ENCODE peak calls at places on chromosome 20, in eight cellular contexts. One of them, this sample, is unnamed. For H3K4me1, the result is how much of the 10 kb centered on the place peaks cover.

GRCh38 chr20:52031574-52032303 is 159.8 kb downstream of the ZFP64 start:
- DNase-seq in A549: no peak
- DNase-seq in lower lobe of right lung: no peak
- DNase-seq in tibial artery: no peak
- DNase-seq in tibial nerve: no peak
- DNase-seq in SJSA1: peak
- DNase-seq in OCI-LY7: no peak
- DNase-seq in hepatocyte: peak
- DNase-seq in this sample: no peak

GRCh38 chr20:37267684-37268313 is 6.2 kb upstream of the GHRH start:
- DNase-seq in A549: no peak
- DNase-seq in lower lobe of right lung: no peak
- DNase-seq in tibial artery: no peak
- DNase-seq in tibial nerve: no peak
- DNase-seq in SJSA1: no peak
- DNase-seq in OCI-LY7: peak
- DNase-seq in hepatocyte: no peak
- DNase-seq in this sample: no peak

GRCh38 chr20:46770330-46771194 is 61.1 kb downstream of the SLC2A10 start:
- DNase-seq in A549: no peak
- DNase-seq in lower lobe of right lung: no peak
- DNase-seq in tibial artery: no peak
- DNase-seq in tibial nerve: no peak
- DNase-seq in SJSA1: no peak
- DNase-seq in OCI-LY7: peak
- DNase-seq in hepatocyte: no peak
- DNase-seq in this sample: no peak

GRCh38 chr20:25220021-25220730 is 24.7 kb downstream of the ENTPD6 start:
- DNase-seq in A549: no peak
- DNase-seq in lower lobe of right lung: no peak
- DNase-seq in tibial artery: peak
- DNase-seq in tibial nerve: no peak
- DNase-seq in SJSA1: peak
- DNase-seq in OCI-LY7: peak
- DNase-seq in hepatocyte: no peak
- DNase-seq in this sample: no peak

GRCh38 chr20:56245761-56246160 is 2.8 kb upstream of the MC3R start:
- DNase-seq in A549: no peak
- DNase-seq in lower lobe of right lung: no peak
- DNase-seq in tibial artery: no peak
- DNase-seq in tibial nerve: no peak
- DNase-seq in SJSA1: no peak
- DNase-seq in OCI-LY7: no peak
- DNase-seq in hepatocyte: no peak
- DNase-seq in this sample: no peak

GRCh38 chr20:54084193-54084592 is 13.8 kb upstream of the BCAS1 start:
- DNase-seq in A549: no peak
- DNase-seq in lower lobe of right lung: no peak
- DNase-seq in tibial artery: no peak
- DNase-seq in tibial nerve: no peak
- DNase-seq in SJSA1: no peak
- DNase-seq in OCI-LY7: no peak
- DNase-seq in hepatocyte: no peak
- DNase-seq in this sample: no peak

GRCh38 chr20:62902926-62903615 is 23.2 kb downstream of the DIDO1 start:
- DNase-seq in A549: no peak
- DNase-seq in lower lobe of right lung: peak
- DNase-seq in tibial artery: no peak
- DNase-seq in tibial nerve: no peak
- DNase-seq in SJSA1: no peak
- DNase-seq in OCI-LY7: no peak
- DNase-seq in hepatocyte: no peak
- DNase-seq in this sample: no peak

GRCh38 chr20:35311409-35311808 is 19.2 kb upstream of the FAM83C start:
- DNase-seq in A549: no peak
- DNase-seq in lower lobe of right lung: no peak
- DNase-seq in tibial artery: no peak
- DNase-seq in tibial nerve: no peak
- DNase-seq in SJSA1: peak
- DNase-seq in OCI-LY7: no peak
- DNase-seq in hepatocyte: no peak
- DNase-seq in this sample: no peak

GRCh38 chr20:8339313-8339712 is 207.2 kb downstream of the PLCB1 start:
- DNase-seq in A549: no peak
- DNase-seq in lower lobe of right lung: no peak
- DNase-seq in tibial artery: no peak
- DNase-seq in tibial nerve: no peak
- DNase-seq in SJSA1: no peak
- DNase-seq in OCI-LY7: no peak
- DNase-seq in hepatocyte: no peak
- DNase-seq in this sample: no peak

GRCh38 chr20:48773837-48774418 is 53.9 kb downstream of the PREX1 start:
- DNase-seq in A549: no peak
- DNase-seq in lower lobe of right lung: peak
- DNase-seq in tibial artery: no peak
- DNase-seq in tibial nerve: no peak
- DNase-seq in SJSA1: no peak
- DNase-seq in OCI-LY7: no peak
- DNase-seq in hepatocyte: no peak
- DNase-seq in this sample: no peak

GRCh38 chr20:45969712-45970634 is 2.0 kb downstream of the ZNF335 start:
- DNase-seq in A549: peak
- DNase-seq in lower lobe of right lung: no peak
- DNase-seq in tibial artery: no peak
- DNase-seq in tibial nerve: no peak
- DNase-seq in SJSA1: no peak
- DNase-seq in OCI-LY7: peak
- DNase-seq in hepatocyte: peak
- DNase-seq in this sample: peak

GRCh38 chr20:36629719-36630340 is 16.2 kb downstream of the SLA2 start:
- DNase-seq in A549: no peak
- DNase-seq in lower lobe of right lung: no peak
- DNase-seq in tibial artery: no peak
- DNase-seq in tibial nerve: no peak
- DNase-seq in SJSA1: no peak
- DNase-seq in OCI-LY7: peak
- DNase-seq in hepatocyte: no peak
- DNase-seq in this sample: no peak

GRCh38 chr20:17682889-17683198 is 802 bp upstream of the RRBP1 start:
- DNase-seq in A549: no peak
- DNase-seq in lower lobe of right lung: no peak
- DNase-seq in tibial artery: no peak
- DNase-seq in tibial nerve: no peak
- DNase-seq in SJSA1: no peak
- DNase-seq in OCI-LY7: no peak
- DNase-seq in hepatocyte: no peak
- DNase-seq in this sample: no peak

GRCh38 chr20:17683218-17684076 is 1.4 kb upstream of the RRBP1 start:
- DNase-seq in A549: no peak
- DNase-seq in lower lobe of right lung: no peak
- DNase-seq in tibial artery: no peak
- DNase-seq in tibial nerve: no peak
- DNase-seq in SJSA1: no peak
- DNase-seq in OCI-LY7: no peak
- DNase-seq in hepatocyte: no peak
- DNase-seq in this sample: no peak

GRCh38 chr20:17681741-17682102 is 320 bp downstream of the RRBP1 start:
- DNase-seq in A549: no peak
- DNase-seq in lower lobe of right lung: no peak
- DNase-seq in tibial artery: no peak
- DNase-seq in tibial nerve: no peak
- DNase-seq in SJSA1: no peak
- DNase-seq in OCI-LY7: no peak
- DNase-seq in hepatocyte: no peak
- DNase-seq in this sample: no peak

GRCh38 chr20:17680836-17681740 is 954 bp downstream of the RRBP1 start:
- DNase-seq in A549: peak
- DNase-seq in lower lobe of right lung: peak
- DNase-seq in tibial artery: peak
- DNase-seq in tibial nerve: peak
- DNase-seq in SJSA1: peak
- DNase-seq in OCI-LY7: peak
- DNase-seq in hepatocyte: peak
- DNase-seq in this sample: peak

GRCh38 chr20:17682103-17682888 is at the start of gene RRBP1:
- DNase-seq in A549: peak
- DNase-seq in lower lobe of right lung: peak
- DNase-seq in tibial artery: peak
- DNase-seq in tibial nerve: peak
- DNase-seq in SJSA1: peak
- DNase-seq in OCI-LY7: peak
- DNase-seq in hepatocyte: peak
- DNase-seq in this sample: peak
- H3K4me1 ChIP-seq in A549: under half
- H3K4me1 ChIP-seq in lower lobe of right lung: under half
- H3K4me1 ChIP-seq in tibial artery: under half
- H3K4me1 ChIP-seq in tibial nerve: under half
- H3K4me1 ChIP-seq in SJSA1: under half
- H3K4me1 ChIP-seq in OCI-LY7: under half
- H3K4me1 ChIP-seq in hepatocyte: under half
- H3K4me1 ChIP-seq in this sample: under half

GRCh38 chr20:11429889-11430580 is 487.7 kb upstream of the BTBD3 start:
- DNase-seq in A549: no peak
- DNase-seq in lower lobe of right lung: no peak
- DNase-seq in tibial artery: no peak
- DNase-seq in tibial nerve: no peak
- DNase-seq in SJSA1: no peak
- DNase-seq in OCI-LY7: no peak
- DNase-seq in hepatocyte: no peak
- DNase-seq in this sample: no peak
- H3K4me1 ChIP-seq in A549: under half
- H3K4me1 ChIP-seq in lower lobe of right lung: under half
- H3K4me1 ChIP-seq in tibial artery: under half
- H3K4me1 ChIP-seq in tibial nerve: under half
- H3K4me1 ChIP-seq in SJSA1: under half
- H3K4me1 ChIP-seq in OCI-LY7: under half
- H3K4me1 ChIP-seq in hepatocyte: under half
- H3K4me1 ChIP-seq in this sample: under half

GRCh38 chr20:43968341-43968740 is 53.7 kb downstream of the TOX2 start:
- DNase-seq in A549: no peak
- DNase-seq in lower lobe of right lung: no peak
- DNase-seq in tibial artery: no peak
- DNase-seq in tibial nerve: no peak
- DNase-seq in SJSA1: no peak
- DNase-seq in OCI-LY7: no peak
- DNase-seq in hepatocyte: no peak
- DNase-seq in this sample: no peak
- H3K4me1 ChIP-seq in A549: under half
- H3K4me1 ChIP-seq in lower lobe of right lung: under half
- H3K4me1 ChIP-seq in tibial artery: under half
- H3K4me1 ChIP-seq in tibial nerve: under half
- H3K4me1 ChIP-seq in SJSA1: under half
- H3K4me1 ChIP-seq in OCI-LY7: under half
- H3K4me1 ChIP-seq in hepatocyte: under half
- H3K4me1 ChIP-seq in this sample: under half

GRCh38 chr20:10921491-10922010 is 247.8 kb upstream of the JAG1 start:
- DNase-seq in A549: no peak
- DNase-seq in lower lobe of right lung: no peak
- DNase-seq in tibial artery: no peak
- DNase-seq in tibial nerve: no peak
- DNase-seq in SJSA1: no peak
- DNase-seq in OCI-LY7: no peak
- DNase-seq in hepatocyte: no peak
- DNase-seq in this sample: no peak
- H3K4me1 ChIP-seq in A549: half or more
- H3K4me1 ChIP-seq in lower lobe of right lung: under half
- H3K4me1 ChIP-seq in tibial artery: under half
- H3K4me1 ChIP-seq in tibial nerve: under half
- H3K4me1 ChIP-seq in SJSA1: half or more
- H3K4me1 ChIP-seq in OCI-LY7: under half
- H3K4me1 ChIP-seq in hepatocyte: under half
- H3K4me1 ChIP-seq in this sample: under half

DNA sequence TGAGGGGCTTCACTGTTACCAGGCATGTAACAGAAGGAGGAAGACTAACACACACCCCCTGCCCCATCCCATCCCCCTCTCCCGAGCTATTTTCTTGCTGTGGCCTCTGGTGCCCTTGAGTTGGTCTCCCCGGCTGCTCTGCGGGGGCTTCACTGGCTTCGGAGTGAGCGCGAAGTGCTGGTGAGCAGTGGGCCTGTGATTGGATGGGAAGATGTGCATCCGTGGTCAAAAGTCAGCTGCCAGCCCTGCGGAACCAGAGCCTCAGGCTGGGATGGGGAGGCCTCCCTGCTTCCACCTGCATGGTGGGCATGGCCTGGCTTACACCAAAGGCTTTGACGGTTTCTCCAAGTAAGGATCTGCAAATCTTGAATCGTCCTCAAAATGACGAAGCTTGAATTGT is 23.8 kb downstream of the SPATA2 start:
- DNase-seq in A549: no peak
- DNase-seq in lower lobe of right lung: no peak
- DNase-seq in tibial artery: peak
- DNase-seq in tibial nerve: no peak
- DNase-seq in SJSA1: no peak
- DNase-seq in OCI-LY7: no peak
- DNase-seq in hepatocyte: no peak
- DNase-seq in this sample: peak
- H3K4me1 ChIP-seq in A549: under half
- H3K4me1 ChIP-seq in lower lobe of right lung: half or more
- H3K4me1 ChIP-seq in tibial artery: under half
- H3K4me1 ChIP-seq in tibial nerve: half or more
- H3K4me1 ChIP-seq in SJSA1: under half
- H3K4me1 ChIP-seq in OCI-LY7: under half
- H3K4me1 ChIP-seq in hepatocyte: under half
- H3K4me1 ChIP-seq in this sample: under half

GRCh38 chr20:63946986-63947637 is 9.1 kb downstream of the UCKL1 start:
- DNase-seq in A549: no peak
- DNase-seq in lower lobe of right lung: no peak
- DNase-seq in tibial artery: no peak
- DNase-seq in tibial nerve: no peak
- DNase-seq in SJSA1: no peak
- DNase-seq in OCI-LY7: no peak
- DNase-seq in hepatocyte: no peak
- DNase-seq in this sample: peak
- H3K4me1 ChIP-seq in A549: under half
- H3K4me1 ChIP-seq in lower lobe of right lung: half or more
- H3K4me1 ChIP-seq in tibial artery: under half
- H3K4me1 ChIP-seq in tibial nerve: under half
- H3K4me1 ChIP-seq in SJSA1: under half
- H3K4me1 ChIP-seq in OCI-LY7: under half
- H3K4me1 ChIP-seq in hepatocyte: under half
- H3K4me1 ChIP-seq in this sample: under half

GRCh38 chr20:32358632-32358882 is 426 bp downstream of the ASXL1 start:
- DNase-seq in A549: no peak
- DNase-seq in lower lobe of right lung: no peak
- DNase-seq in tibial artery: no peak
- DNase-seq in tibial nerve: no peak
- DNase-seq in SJSA1: no peak
- DNase-seq in OCI-LY7: no peak
- DNase-seq in hepatocyte: no peak
- DNase-seq in this sample: no peak
- H3K4me1 ChIP-seq in A549: half or more
- H3K4me1 ChIP-seq in lower lobe of right lung: under half
- H3K4me1 ChIP-seq in tibial artery: under half
- H3K4me1 ChIP-seq in tibial nerve: under half
- H3K4me1 ChIP-seq in SJSA1: half or more
- H3K4me1 ChIP-seq in OCI-LY7: half or more
- H3K4me1 ChIP-seq in hepatocyte: under half
- H3K4me1 ChIP-seq in this sample: half or more

GRCh38 chr20:59044796-59045195 is 2.2 kb upstream of the PRELID3B start:
- DNase-seq in A549: no peak
- DNase-seq in lower lobe of right lung: no peak
- DNase-seq in tibial artery: no peak
- DNase-seq in tibial nerve: no peak
- DNase-seq in SJSA1: no peak
- DNase-seq in OCI-LY7: no peak
- DNase-seq in hepatocyte: no peak
- DNase-seq in this sample: no peak
- H3K4me1 ChIP-seq in A549: under half
- H3K4me1 ChIP-seq in lower lobe of right lung: under half
- H3K4me1 ChIP-seq in tibial artery: under half
- H3K4me1 ChIP-seq in tibial nerve: under half
- H3K4me1 ChIP-seq in SJSA1: under half
- H3K4me1 ChIP-seq in OCI-LY7: under half
- H3K4me1 ChIP-seq in hepatocyte: under half
- H3K4me1 ChIP-seq in this sample: under half

This sample was measured in sigmoid colon.